ENCODE peak calls at places on chromosomes 7 and 10, in ten cellular contexts. R is MM.1S, O is IMR-90, Y is HCT116, K is fibroblast of lung, D is endodermal cell, L is SK-N-SH, G is PC-3, S is colonic mucosa, C is neuronal stem cell. F is an unnamed sample.

GRCh38 chr7:93811198-93811597 is 79.4 kb downstream of the TFPI2 start:
- DNase-seq in R (no peak), O (no peak), Y (no peak), K (no peak), D (no peak), L (no peak), G (no peak), S (no peak), C (no peak), F (no peak)

GRCh38 chr10:117804470-117805011 is 242.2 kb downstream of the RAB11FIP2 start:
- DNase-seq in R (no peak), O (no peak), Y (no peak), K (no peak), D (no peak), L (peak), G (no peak), S (no peak), C (peak), F (no peak)

GRCh38 chr7:138386821-138387220 is 73.2 kb upstream of the TRIM24 start:
- DNase-seq in R (no peak), O (no peak), Y (no peak), K (no peak), D (no peak), L (no peak), G (no peak), S (no peak), C (no peak), F (no peak)

GRCh38 chr7:126411032-126411820 is 841.5 kb downstream of the GRM8 start:
- DNase-seq in R (peak), O (no peak), Y (no peak), K (peak), D (no peak), L (no peak), G (no peak), S (no peak), C (no peak), F (no peak)

GRCh38 chr7:105621617-105622016 is 40.3 kb upstream of the EFCAB10 start:
- DNase-seq in R (no peak), O (peak), Y (no peak), K (peak), D (no peak), L (no peak), G (no peak), S (no peak), C (no peak), F (peak)

GRCh38 chr7:149870701-149871483 is 2.9 kb upstream of the ATP6V0E2 start:
- DNase-seq in R (no peak), O (no peak), Y (no peak), K (no peak), D (peak), L (no peak), G (no peak), S (peak), C (no peak), F (no peak)

GRCh38 chr7:15305002-15305600 is 256.7 kb downstream of the AGMO start:
- DNase-seq in R (peak), O (peak), Y (peak), K (peak), D (peak), L (peak), G (peak), S (peak), C (peak), F (peak)

GRCh38 chr7:129644634-129645230 is 33.2 kb downstream of the NRF1 start:
- DNase-seq in R (peak), O (peak), Y (peak), K (peak), D (no peak), L (peak), G (peak), S (no peak), C (no peak), F (peak)

GRCh38 chr7:136964347-136964746 is 95.9 kb downstream of the CHRM2 start:
- DNase-seq in R (no peak), O (no peak), Y (no peak), K (no peak), D (no peak), L (no peak), G (no peak), S (no peak), C (no peak), F (peak)

GRCh38 chr10:119521443-119522204 is 20.9 kb downstream of the RGS10 start:
- DNase-seq in R (no peak), O (peak), Y (peak), K (peak), D (no peak), L (no peak), G (peak), S (no peak), C (no peak), F (peak)

GRCh38 chr7:4058158-4058557 is 623.9 kb upstream of the FOXK1 start:
- DNase-seq in R (no peak), O (peak), Y (no peak), K (peak), D (no peak), L (no peak), G (peak), S (no peak), C (no peak), F (no peak)

GRCh38 chr10:106111241-106111640 is 1053.3 kb downstream of the SORCS1 start:
- DNase-seq in R (no peak), O (peak), Y (no peak), K (no peak), D (no peak), L (no peak), G (peak), S (no peak), C (no peak), F (no peak)

GRCh38 chr10:44020322-44021111 is 364.4 kb downstream of the CXCL12 start:
- DNase-seq in R (no peak), O (no peak), Y (no peak), K (no peak), D (no peak), L (no peak), G (no peak), S (peak), C (no peak), F (no peak)

GRCh38 chr7:159116581-159117339 is 27.9 kb downstream of the VIPR2 start:
- DNase-seq in R (no peak), O (no peak), Y (no peak), K (no peak), D (peak), L (no peak), G (no peak), S (no peak), C (no peak), F (no peak)

GRCh38 chr10:45407542-45407941 is 33.5 kb downstream of the ALOX5 start:
- DNase-seq in R (no peak), O (no peak), Y (no peak), K (no peak), D (no peak), L (no peak), G (no peak), S (no peak), C (no peak), F (no peak)

GRCh38 chr7:95929710-95930295 is 157.4 kb downstream of the DYNC1I1 start:
- DNase-seq in R (no peak), O (no peak), Y (no peak), K (no peak), D (no peak), L (no peak), G (no peak), S (no peak), C (no peak), F (no peak)

GRCh38 chr10:89332092-89332633 is 4.4 kb downstream of the IFIT3 start:
- DNase-seq in R (peak), O (peak), Y (no peak), K (peak), D (no peak), L (no peak), G (no peak), S (peak), C (no peak), F (peak)

GRCh38 chr10:130240409-130240808 is 104.2 kb downstream of the GLRX3 start:
- DNase-seq in R (no peak), O (no peak), Y (no peak), K (no peak), D (no peak), L (no peak), G (no peak), S (no peak), C (no peak), F (no peak)

GRCh38 chr10:31315453-31315852 is 3.6 kb upstream of the ZEB1 start:
- DNase-seq in R (no peak), O (peak), Y (no peak), K (peak), D (no peak), L (no peak), G (peak), S (no peak), C (no peak), F (peak)
- H3K9ac ChIP-seq in R (no peak), O (no peak), Y (no peak), K (no peak), D (no peak), L (peak), G (no peak), S (no peak), C (no peak), F (peak)

GRCh38 chr7:29993169-29993568 is 3.6 kb upstream of the SCRN1 start:
- DNase-seq in R (no peak), O (no peak), Y (no peak), K (no peak), D (no peak), L (no peak), G (no peak), S (no peak), C (no peak), F (no peak)
- H3K9ac ChIP-seq in R (no peak), O (no peak), Y (no peak), K (no peak), D (no peak), L (no peak), G (no peak), S (no peak), C (no peak), F (no peak)

GRCh38 chr7:99996755-99997544 is 18.4 kb upstream of the ZKSCAN1 start:
- DNase-seq in R (no peak), O (no peak), Y (no peak), K (no peak), D (no peak), L (no peak), G (no peak), S (no peak), C (no peak), F (no peak)
- H3K9ac ChIP-seq in R (peak), O (no peak), Y (no peak), K (no peak), D (no peak), L (no peak), G (no peak), S (peak), C (no peak), F (peak)

GRCh38 chr10:70317943-70318318 is 34.1 kb upstream of the NPFFR1 start:
- DNase-seq in R (no peak), O (no peak), Y (no peak), K (no peak), D (no peak), L (no peak), G (no peak), S (no peak), C (no peak), F (no peak)
- H3K9ac ChIP-seq in R (no peak), O (no peak), Y (no peak), K (no peak), D (no peak), L (no peak), G (no peak), S (no peak), C (no peak), F (no peak)

GRCh38 chr7:113806633-113807327 is 112.0 kb downstream of the PPP1R3A start:
- DNase-seq in R (no peak), O (peak), Y (no peak), K (peak), D (no peak), L (no peak), G (no peak), S (no peak), C (no peak), F (no peak)

GRCh38 chr7:113805976-113806375 is 112.8 kb downstream of the PPP1R3A start:
- DNase-seq in R (no peak), O (peak), Y (no peak), K (peak), D (no peak), L (no peak), G (no peak), S (no peak), C (no peak), F (no peak)

GRCh38 chr7:113810108-113810748 is 108.6 kb downstream of the PPP1R3A start:
- DNase-seq in R (no peak), O (no peak), Y (no peak), K (peak), D (no peak), L (no peak), G (no peak), S (no peak), C (no peak), F (peak)

GRCh38 chr7:113812881-113813280 is 105.9 kb downstream of the PPP1R3A start:
- DNase-seq in R (no peak), O (peak), Y (no peak), K (peak), D (no peak), L (no peak), G (no peak), S (no peak), C (no peak), F (no peak)

DNA sequence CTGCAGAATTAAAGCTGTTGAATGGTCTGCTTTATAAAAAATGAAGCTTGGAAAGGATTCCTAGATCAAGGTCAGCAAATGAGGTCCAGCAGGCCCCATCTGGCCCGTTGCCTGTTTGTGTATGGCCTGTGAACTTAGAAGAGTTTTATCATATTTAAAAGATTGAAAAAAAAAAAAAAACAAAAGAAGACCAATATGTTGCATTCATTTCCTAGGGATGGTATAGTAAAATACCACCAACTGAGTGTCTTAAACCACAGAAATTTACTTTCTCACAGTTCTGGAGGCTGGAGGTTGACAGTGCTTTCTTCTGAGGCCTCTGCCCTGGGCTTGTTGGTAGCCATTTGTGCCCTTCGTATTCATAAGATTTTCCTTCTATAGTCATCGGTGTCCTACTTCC is 109.2 kb downstream of the PPP1R3A start:
- DNase-seq in R (no peak), O (no peak), Y (no peak), K (peak), D (no peak), L (no peak), G (no peak), S (no peak), C (no peak), F (no peak)
- H3K9ac ChIP-seq in R (no peak), O (no peak), Y (no peak), K (no peak), D (no peak), L (no peak), G (no peak), S (no peak), C (no peak), F (no peak)

DNA sequence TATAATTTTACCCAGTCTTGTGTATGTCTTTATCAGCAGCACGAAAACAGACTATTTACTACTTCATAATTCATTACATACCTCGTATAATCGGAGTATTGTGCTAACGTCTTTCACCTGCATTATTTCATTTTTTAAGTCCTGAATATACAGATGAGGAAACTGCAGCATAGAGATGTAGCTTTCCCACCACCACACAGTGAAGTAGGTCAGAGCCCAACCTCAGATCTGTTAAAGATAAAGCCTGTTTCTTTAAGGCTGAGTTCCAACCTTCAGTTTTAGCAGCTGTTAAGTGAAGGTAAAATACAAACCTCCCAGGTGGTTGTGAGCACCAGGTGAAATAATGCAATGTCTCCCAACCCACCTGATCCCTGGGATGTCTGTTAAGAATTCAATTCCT is 2.0 kb upstream of the ADAM12 start:
- DNase-seq in R (no peak), O (no peak), Y (no peak), K (no peak), D (no peak), L (no peak), G (no peak), S (no peak), C (no peak), F (no peak)
- H3K9ac ChIP-seq in R (no peak), O (no peak), Y (no peak), K (no peak), D (no peak), L (no peak), G (no peak), S (no peak), C (no peak), F (no peak)

GRCh38 chr7:47940482-47941001 is 7.7 kb downstream of the PKD1L1 start:
- DNase-seq in R (no peak), O (peak), Y (no peak), K (peak), D (no peak), L (no peak), G (no peak), S (peak), C (no peak), F (peak)
- H3K9ac ChIP-seq in R (no peak), O (no peak), Y (no peak), K (no peak), D (no peak), L (peak), G (no peak), S (peak), C (no peak), F (peak)

GRCh38 chr7:87411186-87411585 is 64.3 kb downstream of the ABCB4 start:
- DNase-seq in R (no peak), O (peak), Y (no peak), K (no peak), D (no peak), L (no peak), G (no peak), S (no peak), C (no peak), F (no peak)

GRCh38 chr7:87414400-87415188 is 60.9 kb downstream of the ABCB4 start:
- DNase-seq in R (no peak), O (peak), Y (no peak), K (peak), D (no peak), L (no peak), G (peak), S (no peak), C (no peak), F (no peak)

GRCh38 chr7:87413029-87413428 is 62.5 kb downstream of the ABCB4 start:
- DNase-seq in R (no peak), O (peak), Y (no peak), K (peak), D (no peak), L (no peak), G (no peak), S (no peak), C (no peak), F (no peak)

GRCh38 chr7:87416682-87417587 is 58.5 kb downstream of the ABCB4 start:
- DNase-seq in R (peak), O (peak), Y (peak), K (peak), D (peak), L (peak), G (peak), S (peak), C (peak), F (peak)

GRCh38 chr7:87413951-87414381 is 61.5 kb downstream of the ABCB4 start:
- DNase-seq in R (no peak), O (peak), Y (no peak), K (peak), D (no peak), L (peak), G (peak), S (no peak), C (peak), F (no peak)
- H3K9ac ChIP-seq in R (no peak), O (peak), Y (no peak), K (no peak), D (no peak), L (no peak), G (peak), S (no peak), C (no peak), F (no peak)

GRCh38 chr7:151815419-151815818 is 61.5 kb downstream of the PRKAG2 start:
- DNase-seq in R (no peak), O (no peak), Y (no peak), K (no peak), D (no peak), L (no peak), G (no peak), S (no peak), C (no peak), F (no peak)

GRCh38 chr7:151813997-151814396 is 62.9 kb downstream of the PRKAG2 start:
- DNase-seq in R (no peak), O (peak), Y (no peak), K (peak), D (no peak), L (no peak), G (no peak), S (no peak), C (peak), F (no peak)

GRCh38 chr7:151814400-151814914 is 62.5 kb downstream of the PRKAG2 start:
- DNase-seq in R (no peak), O (peak), Y (no peak), K (no peak), D (peak), L (no peak), G (no peak), S (no peak), C (peak), F (no peak)

GRCh38 chr7:151812967-151813366 is 63.9 kb downstream of the PRKAG2 start:
- DNase-seq in R (no peak), O (no peak), Y (no peak), K (no peak), D (no peak), L (no peak), G (no peak), S (no peak), C (no peak), F (no peak)

DNA sequence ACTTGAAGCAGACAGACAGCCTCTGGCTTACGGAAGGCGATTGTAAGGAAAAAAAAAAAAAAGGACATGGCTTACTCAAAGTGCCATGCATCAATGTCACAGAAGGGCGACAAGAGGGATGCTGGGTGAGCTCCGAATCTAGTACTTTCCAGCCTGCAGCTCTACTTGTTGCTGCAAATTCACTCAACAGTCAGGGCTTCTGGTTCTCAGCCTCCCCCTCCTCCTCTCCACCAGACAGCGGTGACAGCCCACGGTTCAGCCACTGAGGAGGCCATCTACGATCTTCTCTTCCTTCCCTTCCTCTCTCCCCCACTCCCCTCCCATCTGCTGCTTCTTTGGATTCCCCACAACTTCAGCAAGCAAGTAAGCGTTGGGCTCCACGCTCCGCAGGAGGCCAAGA is 63.5 kb downstream of the PRKAG2 start:
- DNase-seq in R (no peak), O (no peak), Y (no peak), K (no peak), D (no peak), L (no peak), G (no peak), S (no peak), C (no peak), F (no peak)
- H3K9ac ChIP-seq in R (no peak), O (no peak), Y (no peak), K (no peak), D (no peak), L (no peak), G (no peak), S (no peak), C (no peak), F (no peak)

DNA sequence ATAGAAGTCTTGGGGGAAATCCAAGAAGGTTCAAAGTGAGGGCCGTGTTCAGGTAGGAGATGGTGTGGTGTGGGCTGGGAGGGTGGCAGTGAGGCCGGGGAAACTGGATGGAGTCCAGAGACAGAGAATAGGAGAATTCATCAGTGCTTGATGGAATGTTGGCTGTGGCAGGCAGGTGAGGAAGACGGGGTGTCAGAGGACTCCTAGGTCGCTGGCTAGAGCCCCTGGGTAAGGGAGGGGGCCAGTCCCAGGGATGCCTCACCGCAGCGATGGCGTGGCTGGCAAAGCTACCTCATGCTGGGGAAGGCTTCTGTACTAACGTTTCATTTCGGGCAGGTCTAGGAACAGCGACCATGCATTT is 373.0 kb downstream of the RPS24 start:
- DNase-seq in R (no peak), O (no peak), Y (no peak), K (no peak), D (no peak), L (no peak), G (no peak), S (no peak), C (no peak), F (no peak)
- H3K9ac ChIP-seq in R (no peak), O (no peak), Y (no peak), K (no peak), D (no peak), L (no peak), G (no peak), S (no peak), C (peak), F (no peak)

F was measured in endothelial cell of umbilical vein.